ENCODE peak calls at places on chromosomes 12 and 14, in four cellular contexts. One of them, this sample, is unnamed.

GRCh38 chr14:100297320-100298300 is 8.6 kb downstream of the SLC25A29 start:
- DNase-seq in stimulated activated CD4-positive, alpha-beta T cell treated with anti-CD3 and anti-CD28 coated beads, Interleukin-4, amount 100 ng/mL, for 1 hour: no peak
- DNase-seq in NCI-H748 treated with DMSO at 0.1 percent for 48 hours: no peak
- DNase-seq in NCI-H1092 treated with DMSO at 0.1 percent for 48 hours: no peak
- DNase-seq in this sample: no peak

GRCh38 chr12:11981174-11981733 is 89.5 kb upstream of the BCL2L14 start:
- DNase-seq in stimulated activated CD4-positive, alpha-beta T cell treated with anti-CD3 and anti-CD28 coated beads, Interleukin-4, amount 100 ng/mL, for 1 hour: peak; percentile 40
- DNase-seq in NCI-H748 treated with DMSO at 0.1 percent for 48 hours: no peak
- DNase-seq in NCI-H1092 treated with DMSO at 0.1 percent for 48 hours: no peak
- DNase-seq in this sample: peak; percentile 82

GRCh38 chr12:57552692-57553321 is 3.0 kb downstream of the KIF5A start:
- DNase-seq in stimulated activated CD4-positive, alpha-beta T cell treated with anti-CD3 and anti-CD28 coated beads, Interleukin-4, amount 100 ng/mL, for 1 hour: no peak
- DNase-seq in NCI-H748 treated with DMSO at 0.1 percent for 48 hours: no peak
- DNase-seq in NCI-H1092 treated with DMSO at 0.1 percent for 48 hours: no peak
- DNase-seq in this sample: no peak

GRCh38 chr12:128089961-128090360 is 177.0 kb upstream of the TMEM132C start:
- DNase-seq in stimulated activated CD4-positive, alpha-beta T cell treated with anti-CD3 and anti-CD28 coated beads, Interleukin-4, amount 100 ng/mL, for 1 hour: no peak
- DNase-seq in NCI-H748 treated with DMSO at 0.1 percent for 48 hours: no peak
- DNase-seq in NCI-H1092 treated with DMSO at 0.1 percent for 48 hours: no peak
- DNase-seq in this sample: no peak

GRCh38 chr12:80939231-80939950 is 1.7 kb upstream of the LIN7A start:
- DNase-seq in stimulated activated CD4-positive, alpha-beta T cell treated with anti-CD3 and anti-CD28 coated beads, Interleukin-4, amount 100 ng/mL, for 1 hour: no peak
- DNase-seq in NCI-H748 treated with DMSO at 0.1 percent for 48 hours: peak; percentile 41
- DNase-seq in NCI-H1092 treated with DMSO at 0.1 percent for 48 hours: no peak
- DNase-seq in this sample: no peak

GRCh38 chr14:104820669-104821228 is 19.8 kb downstream of the ZBTB42 start:
- DNase-seq in stimulated activated CD4-positive, alpha-beta T cell treated with anti-CD3 and anti-CD28 coated beads, Interleukin-4, amount 100 ng/mL, for 1 hour: no peak
- DNase-seq in NCI-H748 treated with DMSO at 0.1 percent for 48 hours: no peak
- DNase-seq in NCI-H1092 treated with DMSO at 0.1 percent for 48 hours: no peak
- DNase-seq in this sample: peak; percentile 54

GRCh38 chr12:63042646-63043045 is 107.7 kb upstream of the PPM1H start:
- DNase-seq in stimulated activated CD4-positive, alpha-beta T cell treated with anti-CD3 and anti-CD28 coated beads, Interleukin-4, amount 100 ng/mL, for 1 hour: no peak
- DNase-seq in NCI-H748 treated with DMSO at 0.1 percent for 48 hours: no peak
- DNase-seq in NCI-H1092 treated with DMSO at 0.1 percent for 48 hours: no peak
- DNase-seq in this sample: no peak

GRCh38 chr14:103293465-103293864 is 40.6 kb upstream of the EIF5 start:
- DNase-seq in stimulated activated CD4-positive, alpha-beta T cell treated with anti-CD3 and anti-CD28 coated beads, Interleukin-4, amount 100 ng/mL, for 1 hour: no peak
- DNase-seq in NCI-H748 treated with DMSO at 0.1 percent for 48 hours: no peak
- DNase-seq in NCI-H1092 treated with DMSO at 0.1 percent for 48 hours: no peak
- DNase-seq in this sample: no peak

GRCh38 chr12:76462668-76463224 is 96.8 kb downstream of the OSBPL8 start:
- DNase-seq in stimulated activated CD4-positive, alpha-beta T cell treated with anti-CD3 and anti-CD28 coated beads, Interleukin-4, amount 100 ng/mL, for 1 hour: no peak
- DNase-seq in NCI-H748 treated with DMSO at 0.1 percent for 48 hours: no peak
- DNase-seq in NCI-H1092 treated with DMSO at 0.1 percent for 48 hours: no peak
- DNase-seq in this sample: no peak

GRCh38 chr12:55039761-55040160 is 20.0 kb downstream of the NEUROD4 start:
- DNase-seq in stimulated activated CD4-positive, alpha-beta T cell treated with anti-CD3 and anti-CD28 coated beads, Interleukin-4, amount 100 ng/mL, for 1 hour: no peak
- DNase-seq in NCI-H748 treated with DMSO at 0.1 percent for 48 hours: no peak
- DNase-seq in NCI-H1092 treated with DMSO at 0.1 percent for 48 hours: no peak
- DNase-seq in this sample: no peak